ENCODE peak calls at places on chromosomes 4 and X, in five cellular contexts. One of them, this sample, is unnamed. For H3K4me1, the result is how much of the 10 kb centered on the place peaks cover.

GRCh38 chr4:121980643-121981042 is 28.8 kb upstream of the TRPC3 start:
- DNase-seq in A549: no peak
- DNase-seq in upper lobe of left lung: no peak
- DNase-seq in stomach: no peak
- DNase-seq in tibial nerve: no peak
- DNase-seq in this sample: no peak

GRCh38 chr4:175998782-175999181 is 66.9 kb upstream of the WDR17 start:
- DNase-seq in A549: no peak
- DNase-seq in tibial nerve: no peak
- DNase-seq in stomach: no peak
- DNase-seq in upper lobe of left lung: no peak
- DNase-seq in this sample: no peak

GRCh38 chrX:20498851-20499635 is 232.3 kb upstream of the RPS6KA3 start:
- DNase-seq in A549: no peak
- DNase-seq in tibial nerve: no peak
- DNase-seq in stomach: no peak
- DNase-seq in upper lobe of left lung: no peak
- DNase-seq in this sample: no peak

GRCh38 chrX:18961686-18962085 is 22.2 kb downstream of the PHKA2 start:
- DNase-seq in stomach: no peak
- DNase-seq in A549: no peak
- DNase-seq in upper lobe of left lung: no peak
- DNase-seq in tibial nerve: no peak
- DNase-seq in this sample: no peak

GRCh38 chr4:169984203-169984602 is 42.0 kb downstream of the MFAP3L start:
- DNase-seq in stomach: no peak
- DNase-seq in tibial nerve: no peak
- DNase-seq in upper lobe of left lung: no peak
- DNase-seq in A549: no peak
- DNase-seq in this sample: no peak

GRCh38 chrX:47143894-47144625 is 442 bp downstream of the NDUFB11 start:
- DNase-seq in stomach: no peak
- DNase-seq in tibial nerve: no peak
- DNase-seq in A549: peak
- DNase-seq in upper lobe of left lung: peak
- DNase-seq in this sample: peak

GRCh38 chr4:114598191-114599121 is at the start of gene UGT8:
- DNase-seq in upper lobe of left lung: peak
- DNase-seq in A549: no peak
- DNase-seq in stomach: peak
- DNase-seq in tibial nerve: no peak
- DNase-seq in this sample: no peak

GRCh38 chrX:9183481-9183880 is 149.6 kb upstream of the FAM9B start:
- DNase-seq in stomach: no peak
- DNase-seq in A549: no peak
- DNase-seq in tibial nerve: no peak
- DNase-seq in upper lobe of left lung: no peak
- DNase-seq in this sample: no peak

GRCh38 chr4:154467886-154468285 is 23.7 kb downstream of the DCHS2 start:
- DNase-seq in tibial nerve: no peak
- DNase-seq in upper lobe of left lung: no peak
- DNase-seq in stomach: no peak
- DNase-seq in A549: no peak
- DNase-seq in this sample: no peak

GRCh38 chrX:148049441-148049840 is 68.3 kb downstream of the FMR1NB start:
- DNase-seq in tibial nerve: no peak
- DNase-seq in stomach: no peak
- DNase-seq in upper lobe of left lung: no peak
- DNase-seq in A549: peak
- DNase-seq in this sample: no peak

GRCh38 chr4:25098964-25099843 is 61.0 kb downstream of the SEPSECS start:
- DNase-seq in A549: no peak
- DNase-seq in upper lobe of left lung: peak
- DNase-seq in stomach: peak
- DNase-seq in tibial nerve: peak
- DNase-seq in this sample: no peak

GRCh38 chr4:48247142-48247877 is 22.3 kb downstream of the TEC start:
- DNase-seq in stomach: no peak
- DNase-seq in tibial nerve: no peak
- DNase-seq in upper lobe of left lung: no peak
- DNase-seq in A549: no peak
- DNase-seq in this sample: no peak

GRCh38 chr4:168637872-168638756 is 141.3 kb downstream of the PALLD start:
- DNase-seq in tibial nerve: no peak
- DNase-seq in A549: no peak
- DNase-seq in stomach: no peak
- DNase-seq in upper lobe of left lung: no peak
- DNase-seq in this sample: no peak

GRCh38 chr4:139791681-139792080 is 126.1 kb downstream of the MGST2 start:
- DNase-seq in upper lobe of left lung: no peak
- DNase-seq in A549: no peak
- DNase-seq in stomach: no peak
- DNase-seq in tibial nerve: no peak
- DNase-seq in this sample: no peak

GRCh38 chr4:40301592-40301991 is 33.5 kb upstream of the CHRNA9 start:
- DNase-seq in A549: no peak
- DNase-seq in upper lobe of left lung: no peak
- DNase-seq in stomach: no peak
- DNase-seq in tibial nerve: no peak
- DNase-seq in this sample: peak

GRCh38 chrX:40008841-40009461 is 88.8 kb downstream of the BCOR start:
- DNase-seq in stomach: no peak
- DNase-seq in tibial nerve: no peak
- DNase-seq in upper lobe of left lung: peak
- DNase-seq in A549: no peak
- DNase-seq in this sample: peak

GRCh38 chr4:171644430-171645057 is 168.7 kb upstream of the GALNTL6 start:
- DNase-seq in upper lobe of left lung: no peak
- DNase-seq in stomach: no peak
- DNase-seq in A549: no peak
- DNase-seq in tibial nerve: no peak
- DNase-seq in this sample: no peak

GRCh38 chr4:97477974-97478373 is 665.3 kb downstream of the STPG2 start:
- DNase-seq in upper lobe of left lung: no peak
- DNase-seq in stomach: no peak
- DNase-seq in tibial nerve: no peak
- DNase-seq in A549: no peak
- DNase-seq in this sample: no peak

GRCh38 chrX:44105228-44105913 is 132.2 kb upstream of the NDP start:
- DNase-seq in tibial nerve: no peak
- DNase-seq in stomach: no peak
- DNase-seq in upper lobe of left lung: no peak
- DNase-seq in A549: no peak
- DNase-seq in this sample: no peak

GRCh38 chrX:138191998-138192397 is 519.5 kb downstream of the FGF13 start:
- DNase-seq in tibial nerve: peak
- DNase-seq in upper lobe of left lung: no peak
- DNase-seq in stomach: no peak
- DNase-seq in A549: no peak
- DNase-seq in this sample: no peak

GRCh38 chr4:168693750-168694470 is 197.1 kb downstream of the PALLD start:
- DNase-seq in stomach: no peak
- DNase-seq in upper lobe of left lung: no peak
- DNase-seq in A549: no peak
- DNase-seq in tibial nerve: no peak
- DNase-seq in this sample: no peak

GRCh38 chrX:154827194-154827593 is 7.3 kb downstream of the SMIM9 start:
- DNase-seq in upper lobe of left lung: no peak
- DNase-seq in tibial nerve: no peak
- DNase-seq in stomach: no peak
- DNase-seq in A549: no peak
- DNase-seq in this sample: no peak

GRCh38 chr4:155179216-155179615 is 29.2 kb upstream of the NPY2R start:
- DNase-seq in upper lobe of left lung: no peak
- DNase-seq in tibial nerve: no peak
- DNase-seq in stomach: no peak
- DNase-seq in A549: no peak
- DNase-seq in this sample: no peak

GRCh38 chr4:6290256-6290655 is 20.6 kb downstream of the WFS1 start:
- DNase-seq in upper lobe of left lung: no peak
- DNase-seq in tibial nerve: no peak
- DNase-seq in stomach: no peak
- DNase-seq in A549: no peak
- DNase-seq in this sample: no peak

GRCh38 chr4:6287017-6287788 is 17.6 kb downstream of the WFS1 start:
- DNase-seq in upper lobe of left lung: no peak
- DNase-seq in A549: no peak
- DNase-seq in stomach: no peak
- DNase-seq in tibial nerve: no peak
- DNase-seq in this sample: no peak

GRCh38 chr4:6290769-6291547 is 21.3 kb downstream of the WFS1 start:
- DNase-seq in tibial nerve: no peak
- DNase-seq in stomach: no peak
- DNase-seq in upper lobe of left lung: no peak
- DNase-seq in A549: no peak
- DNase-seq in this sample: peak

GRCh38 chr4:6288871-6289270 is 19.2 kb downstream of the WFS1 start:
- DNase-seq in upper lobe of left lung: no peak
- DNase-seq in stomach: no peak
- DNase-seq in tibial nerve: no peak
- DNase-seq in A549: no peak
- DNase-seq in this sample: no peak

GRCh38 chr4:6288342-6288741 is 18.7 kb downstream of the WFS1 start:
- DNase-seq in stomach: no peak
- DNase-seq in A549: no peak
- DNase-seq in tibial nerve: no peak
- DNase-seq in upper lobe of left lung: no peak
- DNase-seq in this sample: no peak
- H3K4me1 ChIP-seq in stomach: under half
- H3K4me1 ChIP-seq in A549: under half
- H3K4me1 ChIP-seq in tibial nerve: under half
- H3K4me1 ChIP-seq in upper lobe of left lung: under half
- H3K4me1 ChIP-seq in this sample: under half

DNA sequence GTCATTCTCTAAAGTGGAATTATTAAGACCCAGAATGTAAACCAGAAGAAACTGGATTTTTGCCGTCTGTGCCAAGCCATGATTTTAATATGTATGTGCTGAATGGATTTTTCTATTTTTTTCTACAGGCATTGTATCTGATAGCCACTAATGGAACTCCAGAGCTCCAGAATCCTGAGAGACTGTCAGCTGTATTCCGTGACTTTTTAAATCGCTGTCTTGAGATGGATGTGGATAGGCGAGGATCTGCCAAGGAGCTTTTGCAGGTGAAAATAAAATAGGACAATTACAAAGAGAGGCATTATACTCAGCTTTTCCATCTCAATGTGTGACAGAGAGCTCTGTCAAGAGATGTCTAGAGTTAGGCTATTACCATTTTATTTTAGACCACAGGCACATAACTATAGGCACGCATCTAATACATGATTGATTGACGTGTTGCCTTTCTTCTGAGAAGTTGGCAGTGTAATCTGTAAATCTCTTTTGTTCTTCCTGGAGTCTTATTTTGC is 53.9 kb downstream of the CAPN6 start:
- DNase-seq in upper lobe of left lung: no peak
- DNase-seq in tibial nerve: no peak
- DNase-seq in A549: no peak
- DNase-seq in stomach: no peak
- DNase-seq in this sample: no peak
- TF ChIP-seq EP300 in upper lobe of left lung: no peak
- TF ChIP-seq EP300 in tibial nerve: no peak
- TF ChIP-seq EP300 in A549: no peak
- TF ChIP-seq EP300 in stomach: no peak
- TF ChIP-seq EP300 in this sample: no peak

GRCh38 chrX:13126785-13127184 is 82.4 kb upstream of the FAM9C start:
- DNase-seq in tibial nerve: no peak
- DNase-seq in upper lobe of left lung: no peak
- DNase-seq in A549: no peak
- DNase-seq in stomach: no peak
- DNase-seq in this sample: no peak
- H3K4me1 ChIP-seq in tibial nerve: under half
- H3K4me1 ChIP-seq in upper lobe of left lung: under half
- H3K4me1 ChIP-seq in A549: half or more
- H3K4me1 ChIP-seq in stomach: under half
- H3K4me1 ChIP-seq in this sample: under half

GRCh38 chr4:158964728-158965124 is 138.2 kb upstream of the RAPGEF2 start:
- DNase-seq in A549: no peak
- DNase-seq in stomach: no peak
- DNase-seq in tibial nerve: no peak
- DNase-seq in upper lobe of left lung: no peak
- DNase-seq in this sample: no peak

GRCh38 chr4:158964114-158964727 is 138.7 kb upstream of the RAPGEF2 start:
- DNase-seq in stomach: no peak
- DNase-seq in tibial nerve: no peak
- DNase-seq in upper lobe of left lung: no peak
- DNase-seq in A549: no peak
- DNase-seq in this sample: no peak

GRCh38 chr4:158965208-158965607 is 137.7 kb upstream of the RAPGEF2 start:
- DNase-seq in tibial nerve: no peak
- DNase-seq in A549: no peak
- DNase-seq in upper lobe of left lung: no peak
- DNase-seq in stomach: no peak
- DNase-seq in this sample: no peak

GRCh38 chr4:158958489-158959270 is 144.2 kb upstream of the RAPGEF2 start:
- DNase-seq in A549: no peak
- DNase-seq in tibial nerve: no peak
- DNase-seq in upper lobe of left lung: no peak
- DNase-seq in stomach: no peak
- DNase-seq in this sample: no peak

DNA sequence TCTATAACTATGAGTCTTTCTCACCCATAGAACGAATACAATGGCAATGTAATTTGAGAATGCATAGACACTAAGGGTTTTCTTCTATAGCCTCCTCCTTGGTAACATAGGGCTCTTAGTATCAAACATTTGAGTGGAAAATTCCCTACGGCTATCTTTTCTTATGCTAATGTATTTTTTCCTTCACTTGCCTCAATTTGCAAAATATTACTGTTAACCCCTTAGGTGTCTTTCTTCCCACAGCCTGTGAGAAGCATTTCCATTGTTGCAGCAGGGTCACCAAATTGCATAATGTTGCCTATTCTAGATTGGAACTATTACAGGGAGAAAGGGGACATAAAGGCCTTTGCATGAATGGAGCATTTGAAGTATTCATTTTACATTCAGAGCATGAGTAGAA is 140.5 kb upstream of the RAPGEF2 start:
- DNase-seq in A549: no peak
- DNase-seq in upper lobe of left lung: no peak
- DNase-seq in tibial nerve: no peak
- DNase-seq in stomach: no peak
- DNase-seq in this sample: no peak
- TF ChIP-seq EP300 in A549: no peak
- TF ChIP-seq EP300 in upper lobe of left lung: no peak
- TF ChIP-seq EP300 in tibial nerve: no peak
- TF ChIP-seq EP300 in stomach: no peak
- TF ChIP-seq EP300 in this sample: no peak